ENCODE peak calls at places on chromosomes 12 and 14, in seven cellular contexts. P is body of pancreas, N is astrocyte, L is IMR-90, T is adipocyte, A is NCI-H1105 treated with DMSO at 0.1 percent for 48 hours, D is fibroblast of mammary gland. Q is an unnamed sample.

GRCh38 chr14:23380197-23381016 is 3.6 kb downstream of the CMTM5 start:
- DNase-seq in P (no peak), N (no peak), L (no peak), T (no peak), A (no peak), D (no peak), Q (no peak)

GRCh38 chr12:55823419-55823818 is 5.6 kb downstream of the ORMDL2 start:
- DNase-seq in P (no peak), N (no peak), L (no peak), T (no peak), A (no peak), D (no peak), Q (no peak)

GRCh38 chr14:89625208-89625987 is 208.4 kb upstream of the FOXN3 start:
- DNase-seq in P (peak; percentile 41), N (peak; percentile 54), L (no peak), T (no peak), A (peak; percentile 95), D (no peak), Q (no peak)

GRCh38 chr14:28821993-28822392 is 55.4 kb downstream of the FOXG1 start:
- DNase-seq in P (no peak), N (no peak), L (no peak), T (no peak), A (no peak), D (no peak), Q (no peak)

GRCh38 chr12:33575346-33575745 is 135.7 kb upstream of the SYT10 start:
- DNase-seq in P (no peak), N (no peak), L (no peak), T (no peak), A (no peak), D (no peak), Q (no peak)

GRCh38 chr12:25553083-25553482 is at the start of gene LMNTD1:
- DNase-seq in P (no peak), N (peak; percentile 83), L (peak; percentile 89), T (peak; percentile 74), A (no peak), D (peak; percentile 78), Q (peak; percentile 71)

GRCh38 chr14:56590535-56590951 is 10.9 kb downstream of the TMEM260 start:
- DNase-seq in P (no peak), N (peak; percentile 12), L (no peak), T (no peak), A (peak; percentile 15), D (no peak), Q (no peak)

GRCh38 chr12:105453306-105453705 is 122.8 kb downstream of the C12orf75 start:
- DNase-seq in P (no peak), N (no peak), L (no peak), T (no peak), A (no peak), D (peak; percentile 41), Q (no peak)

GRCh38 chr12:75955251-75955650 is 76.3 kb downstream of the PHLDA1 start:
- DNase-seq in P (no peak), N (no peak), L (no peak), T (no peak), A (no peak), D (no peak), Q (no peak)

GRCh38 chr12:119229205-119229604 is 50.5 kb downstream of the HSPB8 start:
- DNase-seq in P (no peak), N (no peak), L (no peak), T (no peak), A (no peak), D (no peak), Q (no peak)

GRCh38 chr14:89485264-89485663 is 68.2 kb upstream of the FOXN3 start:
- DNase-seq in P (no peak), N (no peak), L (no peak), T (no peak), A (no peak), D (no peak), Q (no peak)

GRCh38 chr14:56205906-56206305 is 87.7 kb downstream of the PELI2 start:
- DNase-seq in P (no peak), N (no peak), L (no peak), T (no peak), A (peak; percentile 86), D (no peak), Q (no peak)

GRCh38 chr12:53222170-53223005 is 9.6 kb downstream of the RARG start:
- DNase-seq in P (no peak), N (no peak), L (no peak), T (peak; percentile 80), A (no peak), D (peak; percentile 46), Q (no peak)

GRCh38 chr14:40616579-40616978 is 990.1 kb upstream of the LRFN5 start:
- DNase-seq in P (no peak), N (no peak), L (no peak), T (no peak), A (no peak), D (no peak), Q (no peak)

GRCh38 chr12:89947437-89948265 is 239.0 kb upstream of the ATP2B1 start:
- DNase-seq in P (no peak), N (peak; percentile 88), L (peak; percentile 95), T (peak; percentile 93), A (peak; percentile 86), D (peak; percentile 95), Q (peak; percentile 91)

GRCh38 chr12:119128527-119128926 is 50.2 kb upstream of the HSPB8 start:
- DNase-seq in P (no peak), N (no peak), L (no peak), T (no peak), A (no peak), D (no peak), Q (no peak)

GRCh38 chr12:108004368-108004767 is 124.7 kb upstream of the WSCD2 start:
- DNase-seq in P (no peak), N (no peak), L (no peak), T (peak; percentile 22), A (peak; percentile 45), D (no peak), Q (no peak)

GRCh38 chr12:6603095-6603567 is 4.0 kb downstream of the CHD4 start:
- DNase-seq in P (peak; percentile 22), N (peak; percentile 27), L (peak; percentile 25), T (peak; percentile 35), A (no peak), D (peak; percentile 42), Q (no peak)

GRCh38 chr14:67833403-67833802 is 13.8 kb downstream of the RAD51B start:
- DNase-seq in P (no peak), N (no peak), L (no peak), T (no peak), A (no peak), D (no peak), Q (no peak)

GRCh38 chr14:79111963-79112362 is 941.8 kb downstream of the NRXN3 start:
- DNase-seq in P (no peak), N (peak; percentile 44), L (peak; percentile 71), T (no peak), A (no peak), D (peak; percentile 4), Q (no peak)

GRCh38 chr14:28577711-28578131 is 188.9 kb upstream of the FOXG1 start:
- DNase-seq in P (no peak), N (peak; percentile 94), L (no peak), T (peak; percentile 87), A (no peak), D (peak; percentile 74), Q (no peak)

GRCh38 chr12:53208877-53209463 is 1.9 kb upstream of the ITGB7 start:
- DNase-seq in P (no peak), N (no peak), L (no peak), T (no peak), A (no peak), D (no peak), Q (no peak)

GRCh38 chr14:64465208-64465821 is at the start of gene AKAP5:
- DNase-seq in P (peak; percentile 77), N (peak; percentile 32), L (peak; percentile 11), T (peak; percentile 73), A (peak; percentile 87), D (no peak), Q (no peak)

GRCh38 chr14:100291305-100292075 is 14.8 kb downstream of the SLC25A29 start:
- DNase-seq in P (peak; percentile 4), N (no peak), L (no peak), T (no peak), A (no peak), D (no peak), Q (no peak)

GRCh38 chr14:50407089-50407813 is 10.6 kb upstream of the CDKL1 start:
- DNase-seq in P (peak; percentile 29), N (peak; percentile 10), L (no peak), T (no peak), A (no peak), D (peak; percentile 40), Q (no peak)

GRCh38 chr14:81582420-81582819 is 48.8 kb upstream of the SEL1L start:
- DNase-seq in P (no peak), N (no peak), L (no peak), T (peak; percentile 4), A (peak; percentile 69), D (peak; percentile 2), Q (no peak)

GRCh38 chr14:61337893-61338292 is 16.5 kb downstream of the PRKCH start:
- DNase-seq in P (no peak), N (no peak), L (no peak), T (no peak), A (no peak), D (no peak), Q (no peak)

GRCh38 chr12:40016960-40017359 is 88.9 kb downstream of the SLC2A13 start:
- DNase-seq in P (no peak), N (peak; percentile 4), L (peak; percentile 89), T (no peak), A (no peak), D (peak; percentile 96), Q (no peak)

GRCh38 chr12:25102402-25102801 is 92.6 kb downstream of the DNAI7 start:
- DNase-seq in P (no peak), N (no peak), L (no peak), T (no peak), A (no peak), D (no peak), Q (no peak)

GRCh38 chr12:85405781-85406522 is 125.9 kb downstream of the ALX1 start:
- DNase-seq in P (no peak), N (peak; percentile 80), L (peak; percentile 5), T (peak; percentile 92), A (no peak), D (peak; percentile 48), Q (peak; percentile 13)

GRCh38 chr14:39739796-39740195 is 307.6 kb upstream of the FBXO33 start:
- DNase-seq in P (peak; percentile 22), N (no peak), L (no peak), T (no peak), A (no peak), D (no peak), Q (no peak)

GRCh38 chr14:85622986-85623385 is 93.0 kb downstream of the FLRT2 start:
- DNase-seq in P (no peak), N (no peak), L (no peak), T (no peak), A (no peak), D (no peak), Q (no peak)

GRCh38 chr14:45262637-45263036 is 9.6 kb upstream of the MIS18BP1 start:
- DNase-seq in P (no peak), N (no peak), L (no peak), T (no peak), A (no peak), D (no peak), Q (no peak)

GRCh38 chr14:51533877-51534553 is 117.7 kb upstream of the FRMD6 start:
- DNase-seq in P (no peak), N (no peak), L (no peak), T (no peak), A (no peak), D (no peak), Q (no peak)

GRCh38 chr12:1796515-1797010 is 23.8 kb upstream of the LRTM2 start:
- DNase-seq in P (peak; percentile 42), N (no peak), L (no peak), T (no peak), A (no peak), D (peak; percentile 19), Q (no peak)

GRCh38 chr12:65911321-65911720 is 87.0 kb downstream of the HMGA2 start:
- DNase-seq in P (peak; percentile 73), N (no peak), L (peak; percentile 53), T (no peak), A (peak; percentile 61), D (peak; percentile 77), Q (peak; percentile 47)

GRCh38 chr14:60242420-60242819 is 6.6 kb upstream of the PPM1A start:
- DNase-seq in P (no peak), N (no peak), L (no peak), T (no peak), A (no peak), D (no peak), Q (no peak)